ENCODE peak calls at places on chromosome 10, in nine cellular contexts. Q is cardiac muscle cell; W is NAMALWA; Z is activated naive CD8-positive, alpha-beta T cell treated with anti-CD3 and anti-CD28 coated beads, Interleukin-2, amount 50 U/mL, for 16 hours; S is EL; N is MV-4-11; Y is activated CD4-positive, alpha-beta T cell treated with anti-CD3 and anti-CD28 coated beads, Interleukin-2, amount 50 U/mL, for 24 hours; B is activated effector memory CD4-positive, alpha-beta T cell treated with Interleukin-2 at 50 U/mL for 16 hours; F is NCI-H510A. H is an unnamed sample.

GRCh38 chr10:84727398-84727797 is 399.0 kb downstream of the CCSER2 start:
- DNase-seq in N (no peak), F (no peak), Q (no peak), S (no peak), Z (no peak), Y (no peak), B (no peak), W (no peak), H (no peak)

GRCh38 chr10:85902046-85902445 is 464.5 kb downstream of the GRID1 start:
- DNase-seq in B (no peak), N (no peak), W (no peak), Y (no peak), Q (no peak), S (no peak), Z (no peak), F (no peak), H (no peak)

GRCh38 chr10:122474145-122474739 is 12.9 kb downstream of the HTRA1 start:
- DNase-seq in W (no peak), Y (no peak), B (no peak), Q (peak), F (no peak), S (no peak), N (peak), Z (no peak), H (no peak)

GRCh38 chr10:14665304-14665703 is 109.4 kb downstream of the FAM107B start:
- DNase-seq in B (no peak), W (peak), Z (no peak), N (no peak), Y (no peak), F (peak), S (no peak), Q (no peak), H (no peak)

GRCh38 chr10:126235979-126236851 is 152.1 kb downstream of the ADAM12 start:
- DNase-seq in W (no peak), N (no peak), Q (no peak), S (no peak), F (no peak), B (no peak), Y (no peak), Z (no peak), H (no peak)

GRCh38 chr10:28668363-28669226 is 8.7 kb upstream of the BAMBI start:
- DNase-seq in B (peak), Z (no peak), Y (no peak), W (no peak), S (peak), N (no peak), Q (peak), F (peak), H (peak)

GRCh38 chr10:12350167-12350872 is 973 bp downstream of the CAMK1D start:
- DNase-seq in Q (peak), Y (peak), F (no peak), B (peak), S (peak), Z (no peak), N (peak), W (peak), H (peak)

GRCh38 chr10:44300666-44301649 is 83.9 kb downstream of the CXCL12 start:
- DNase-seq in Q (no peak), N (no peak), W (no peak), Z (no peak), F (no peak), S (peak), B (no peak), Y (no peak), H (no peak)

GRCh38 chr10:120945801-120946302 is 94.7 kb downstream of the WDR11 start:
- DNase-seq in Y (no peak), Z (no peak), Q (no peak), S (no peak), B (no peak), F (no peak), W (no peak), N (no peak), H (no peak)

GRCh38 chr10:117090831-117091230 is 47.2 kb downstream of the VAX1 start:
- DNase-seq in Y (no peak), W (no peak), S (no peak), Q (no peak), Z (no peak), B (no peak), F (no peak), N (no peak), H (no peak)

GRCh38 chr10:17059197-17059688 is 70.4 kb downstream of the CUBN start:
- DNase-seq in F (no peak), Y (no peak), B (no peak), Z (no peak), W (no peak), N (no peak), S (peak), Q (no peak), H (no peak)

GRCh38 chr10:109027534-109028185 is 895.7 kb downstream of the XPNPEP1 start:
- DNase-seq in Y (no peak), B (no peak), Q (no peak), W (no peak), S (peak), N (no peak), F (no peak), Z (no peak), H (no peak)

GRCh38 chr10:95793401-95794045 is 37.6 kb downstream of the ENTPD1 start:
- DNase-seq in N (peak), S (no peak), Z (no peak), W (no peak), B (no peak), F (no peak), Y (no peak), Q (no peak), H (peak)

GRCh38 chr10:130767116-130767730 is 544.3 kb downstream of the TCERG1L start:
- DNase-seq in N (no peak), Q (no peak), W (no peak), Y (no peak), Z (no peak), F (no peak), B (no peak), S (no peak), H (no peak)

GRCh38 chr10:61662794-61663259 is at the start of gene CABCOCO1:
- DNase-seq in S (peak), B (no peak), F (peak), Q (peak), W (no peak), N (no peak), Z (no peak), Y (no peak), H (no peak)

GRCh38 chr10:124291009-124291671 is 127.6 kb downstream of the OAT start:
- DNase-seq in N (peak), Y (no peak), F (no peak), Z (no peak), B (no peak), W (no peak), Q (no peak), S (no peak), H (no peak)

GRCh38 chr10:84352251-84352842 is 24.0 kb downstream of the CCSER2 start:
- DNase-seq in Y (peak), Z (peak), B (peak), Q (peak), F (no peak), N (peak), W (peak), S (peak), H (peak)

GRCh38 chr10:122363722-122364463 is 10.6 kb upstream of the PLEKHA1 start:
- DNase-seq in N (no peak), Z (no peak), W (no peak), B (no peak), Q (no peak), F (no peak), Y (no peak), S (no peak), H (no peak)

GRCh38 chr10:119268871-119269506 is 61.6 kb downstream of the GRK5 start:
- DNase-seq in F (no peak), Y (peak), B (peak), N (no peak), Z (peak), S (no peak), W (peak), Q (no peak), H (no peak)

GRCh38 chr10:114767101-114767588 is 54.4 kb upstream of the FHIP2A start:
- DNase-seq in N (no peak), Z (no peak), W (no peak), S (peak), Q (no peak), Y (no peak), F (no peak), B (no peak), H (no peak)

GRCh38 chr10:102918817-102919236 is 733 bp downstream of the CNNM2 start:
- DNase-seq in Q (no peak), W (no peak), B (peak), Z (no peak), Y (no peak), S (peak), N (no peak), F (no peak), H (no peak)

GRCh38 chr10:58280982-58281752 is 12.2 kb downstream of the CISD1 start:
- DNase-seq in F (no peak), Z (no peak), B (no peak), Y (no peak), W (no peak), N (no peak), S (peak), Q (no peak), H (no peak)

GRCh38 chr10:6621536-6621935 is 41.5 kb upstream of the PRKCQ start:
- DNase-seq in Q (no peak), W (no peak), Z (no peak), F (no peak), Y (no peak), N (no peak), S (peak), B (no peak), H (no peak)

GRCh38 chr10:88385601-88386203 is 197.4 kb downstream of the RNLS start:
- DNase-seq in Y (peak), N (peak), Q (no peak), B (peak), F (no peak), Z (no peak), W (peak), S (no peak), H (peak)

GRCh38 chr10:85362401-85362800 is 1004.2 kb downstream of the GRID1 start:
- DNase-seq in N (no peak), F (no peak), W (peak), B (no peak), Z (no peak), Y (no peak), Q (peak), S (no peak), H (no peak)

GRCh38 chr10:42475168-42476098 is 162.9 kb downstream of the ZNF33B start:
- DNase-seq in Y (no peak), S (peak), Q (no peak), B (no peak), W (no peak), F (no peak), Z (no peak), N (no peak), H (no peak)

GRCh38 chr10:110500515-110500905 is 2.8 kb downstream of the DUSP5 start:
- DNase-seq in Y (no peak), B (no peak), Q (peak), W (no peak), S (peak), N (no peak), Z (no peak), F (no peak), H (no peak)

GRCh38 chr10:117519366-117519765 is 23.2 kb upstream of the EMX2 start:
- DNase-seq in Y (no peak), N (no peak), W (no peak), Q (no peak), B (no peak), F (no peak), Z (no peak), S (no peak), H (no peak)

GRCh38 chr10:101566333-101567164 is 21.5 kb downstream of the POLL start:
- DNase-seq in B (no peak), Y (no peak), Q (peak), S (no peak), W (peak), N (peak), Z (no peak), F (peak), H (no peak)

GRCh38 chr10:119541459-119542356 is 811 bp downstream of the RGS10 start:
- DNase-seq in W (no peak), B (peak), S (peak), Y (peak), Q (no peak), F (no peak), N (peak), Z (peak), H (no peak)

GRCh38 chr10:126042354-126042753 is 146.0 kb downstream of the FANK1 start:
- DNase-seq in N (no peak), B (no peak), W (peak), Q (no peak), S (no peak), Z (no peak), Y (no peak), F (no peak), H (no peak)

GRCh38 chr10:11282156-11282555 is 264.5 kb downstream of the CELF2 start:
- DNase-seq in N (no peak), Q (no peak), S (no peak), W (no peak), Z (no peak), F (no peak), B (no peak), Y (no peak), H (no peak)

GRCh38 chr10:123544986-123545385 is 121.2 kb upstream of the GPR26 start:
- DNase-seq in Q (no peak), Z (no peak), Y (no peak), W (no peak), F (no peak), B (no peak), S (no peak), N (no peak), H (no peak)

GRCh38 chr10:86583983-86584382 is 62.4 kb upstream of the WAPL start:
- DNase-seq in B (no peak), Q (no peak), Z (no peak), N (no peak), S (no peak), Y (no peak), W (peak), F (no peak), H (no peak)

GRCh38 chr10:46555713-46556514 is 544 bp downstream of the GPRIN2 start:
- DNase-seq in S (no peak), Q (peak), Y (no peak), W (no peak), F (peak), Z (no peak), B (no peak), N (no peak), H (no peak)

GRCh38 chr10:96334888-96335526 is 23.8 kb downstream of the OPALIN start:
- DNase-seq in N (no peak), Y (no peak), Q (peak), W (peak), F (no peak), B (no peak), S (peak), Z (no peak), H (peak)

GRCh38 chr10:4073912-4074311 is 288.9 kb upstream of the KLF6 start:
- DNase-seq in B (no peak), W (no peak), N (no peak), Q (no peak), S (peak), Z (no peak), F (no peak), Y (no peak), H (no peak)